ENCODE peak calls at places on chromosomes 11 and 22, in four cellular contexts. One of them, this sample, is unnamed.

GRCh38 chr22:19407649-19408606 is 23.6 kb downstream of the HIRA start:
- DNase-seq in activated CD4-positive, alpha-beta T cell treated with anti-CD3 and anti-CD28 coated beads, Interleukin-2, amount 50 U/mL, for 1 hour: no peak
- DNase-seq in T-helper 1 cell: no peak
- DNase-seq in GM12865: no peak
- DNase-seq in this sample: no peak

GRCh38 chr11:31645747-31646146 is 136.2 kb downstream of the ELP4 start:
- DNase-seq in activated CD4-positive, alpha-beta T cell treated with anti-CD3 and anti-CD28 coated beads, Interleukin-2, amount 50 U/mL, for 1 hour: no peak
- DNase-seq in T-helper 1 cell: no peak
- DNase-seq in GM12865: no peak
- DNase-seq in this sample: no peak

GRCh38 chr11:35248558-35249323 is 109.8 kb downstream of the CD44 start:
- DNase-seq in activated CD4-positive, alpha-beta T cell treated with anti-CD3 and anti-CD28 coated beads, Interleukin-2, amount 50 U/mL, for 1 hour: no peak
- DNase-seq in T-helper 1 cell: no peak
- DNase-seq in GM12865: no peak
- DNase-seq in this sample: no peak

GRCh38 chr11:124536520-124536919 is 6.9 kb downstream of the OR8B12 start:
- DNase-seq in activated CD4-positive, alpha-beta T cell treated with anti-CD3 and anti-CD28 coated beads, Interleukin-2, amount 50 U/mL, for 1 hour: no peak
- DNase-seq in T-helper 1 cell: no peak
- DNase-seq in GM12865: no peak
- DNase-seq in this sample: no peak

GRCh38 chr11:118012083-118012669 is 26.0 kb downstream of the IL10RA start:
- DNase-seq in activated CD4-positive, alpha-beta T cell treated with anti-CD3 and anti-CD28 coated beads, Interleukin-2, amount 50 U/mL, for 1 hour: no peak
- DNase-seq in T-helper 1 cell: no peak
- DNase-seq in GM12865: peak
- DNase-seq in this sample: no peak

GRCh38 chr22:48037618-48038017 is 1275.2 kb downstream of the TBC1D22A start:
- DNase-seq in activated CD4-positive, alpha-beta T cell treated with anti-CD3 and anti-CD28 coated beads, Interleukin-2, amount 50 U/mL, for 1 hour: no peak
- DNase-seq in T-helper 1 cell: no peak
- DNase-seq in GM12865: no peak
- DNase-seq in this sample: no peak

GRCh38 chr22:49541451-49542230 is 286.0 kb downstream of the BRD1 start:
- DNase-seq in activated CD4-positive, alpha-beta T cell treated with anti-CD3 and anti-CD28 coated beads, Interleukin-2, amount 50 U/mL, for 1 hour: no peak
- DNase-seq in T-helper 1 cell: no peak
- DNase-seq in GM12865: no peak
- DNase-seq in this sample: no peak

GRCh38 chr11:135001581-135001980 is 589.5 kb upstream of the B3GAT1 start:
- DNase-seq in activated CD4-positive, alpha-beta T cell treated with anti-CD3 and anti-CD28 coated beads, Interleukin-2, amount 50 U/mL, for 1 hour: no peak
- DNase-seq in T-helper 1 cell: no peak
- DNase-seq in GM12865: no peak
- DNase-seq in this sample: no peak

GRCh38 chr11:66112640-66113098 is 42.6 kb downstream of the PACS1 start:
- DNase-seq in activated CD4-positive, alpha-beta T cell treated with anti-CD3 and anti-CD28 coated beads, Interleukin-2, amount 50 U/mL, for 1 hour: no peak
- DNase-seq in T-helper 1 cell: no peak
- DNase-seq in GM12865: peak
- DNase-seq in this sample: no peak

GRCh38 chr11:116742104-116742503 is 30.7 kb downstream of the BUD13 start:
- DNase-seq in activated CD4-positive, alpha-beta T cell treated with anti-CD3 and anti-CD28 coated beads, Interleukin-2, amount 50 U/mL, for 1 hour: no peak
- DNase-seq in T-helper 1 cell: no peak
- DNase-seq in GM12865: no peak
- DNase-seq in this sample: no peak

GRCh38 chr11:33544593-33545373 is 155.8 kb downstream of the C11orf91 start:
- DNase-seq in activated CD4-positive, alpha-beta T cell treated with anti-CD3 and anti-CD28 coated beads, Interleukin-2, amount 50 U/mL, for 1 hour: no peak
- DNase-seq in T-helper 1 cell: no peak
- DNase-seq in GM12865: no peak
- DNase-seq in this sample: no peak

GRCh38 chr22:48358886-48359612 is 1468.6 kb downstream of the BRD1 start:
- DNase-seq in activated CD4-positive, alpha-beta T cell treated with anti-CD3 and anti-CD28 coated beads, Interleukin-2, amount 50 U/mL, for 1 hour: no peak
- DNase-seq in T-helper 1 cell: no peak
- DNase-seq in GM12865: no peak
- DNase-seq in this sample: no peak

GRCh38 chr11:2991477-2992233 is 474 bp downstream of the NAP1L4 start:
- DNase-seq in activated CD4-positive, alpha-beta T cell treated with anti-CD3 and anti-CD28 coated beads, Interleukin-2, amount 50 U/mL, for 1 hour: no peak
- DNase-seq in T-helper 1 cell: no peak
- DNase-seq in GM12865: peak
- DNase-seq in this sample: peak

GRCh38 chr11:24234822-24235508 is 261.9 kb upstream of the LUZP2 start:
- DNase-seq in activated CD4-positive, alpha-beta T cell treated with anti-CD3 and anti-CD28 coated beads, Interleukin-2, amount 50 U/mL, for 1 hour: no peak
- DNase-seq in T-helper 1 cell: no peak
- DNase-seq in GM12865: no peak
- DNase-seq in this sample: no peak

GRCh38 chr11:11230802-11231562 is 122.1 kb downstream of the CSNK2A3 start:
- DNase-seq in activated CD4-positive, alpha-beta T cell treated with anti-CD3 and anti-CD28 coated beads, Interleukin-2, amount 50 U/mL, for 1 hour: peak
- DNase-seq in T-helper 1 cell: no peak
- DNase-seq in GM12865: peak
- DNase-seq in this sample: peak

GRCh38 chr11:61160487-61161189 is 588 bp downstream of the VPS37C start:
- DNase-seq in activated CD4-positive, alpha-beta T cell treated with anti-CD3 and anti-CD28 coated beads, Interleukin-2, amount 50 U/mL, for 1 hour: no peak
- DNase-seq in T-helper 1 cell: no peak
- DNase-seq in GM12865: no peak
- DNase-seq in this sample: no peak

GRCh38 chr22:26479043-26479791 is 4.4 kb downstream of the HPS4 start:
- DNase-seq in activated CD4-positive, alpha-beta T cell treated with anti-CD3 and anti-CD28 coated beads, Interleukin-2, amount 50 U/mL, for 1 hour: no peak
- DNase-seq in T-helper 1 cell: no peak
- DNase-seq in GM12865: peak
- DNase-seq in this sample: no peak

GRCh38 chr22:50314455-50315288 is 7.2 kb upstream of the PLXNB2 start:
- DNase-seq in activated CD4-positive, alpha-beta T cell treated with anti-CD3 and anti-CD28 coated beads, Interleukin-2, amount 50 U/mL, for 1 hour: peak
- DNase-seq in T-helper 1 cell: no peak
- DNase-seq in GM12865: peak
- DNase-seq in this sample: peak

GRCh38 chr11:59144579-59145345 is 2.1 kb downstream of the FAM111A start:
- DNase-seq in activated CD4-positive, alpha-beta T cell treated with anti-CD3 and anti-CD28 coated beads, Interleukin-2, amount 50 U/mL, for 1 hour: peak
- DNase-seq in T-helper 1 cell: peak
- DNase-seq in GM12865: peak
- DNase-seq in this sample: peak

GRCh38 chr11:72058416-72059034 is 21.8 kb downstream of the NUMA1 start:
- DNase-seq in activated CD4-positive, alpha-beta T cell treated with anti-CD3 and anti-CD28 coated beads, Interleukin-2, amount 50 U/mL, for 1 hour: no peak
- DNase-seq in T-helper 1 cell: no peak
- DNase-seq in GM12865: no peak
- DNase-seq in this sample: no peak

GRCh38 chr11:45651156-45651555 is 14.3 kb downstream of the CHST1 start:
- DNase-seq in activated CD4-positive, alpha-beta T cell treated with anti-CD3 and anti-CD28 coated beads, Interleukin-2, amount 50 U/mL, for 1 hour: no peak
- DNase-seq in T-helper 1 cell: no peak
- DNase-seq in GM12865: no peak
- DNase-seq in this sample: no peak

GRCh38 chr11:75160328-75160757 is 9.4 kb downstream of the SLCO2B1 start:
- DNase-seq in activated CD4-positive, alpha-beta T cell treated with anti-CD3 and anti-CD28 coated beads, Interleukin-2, amount 50 U/mL, for 1 hour: no peak
- DNase-seq in T-helper 1 cell: no peak
- DNase-seq in GM12865: no peak
- DNase-seq in this sample: no peak

GRCh38 chr11:35649984-35650383 is 12.6 kb upstream of the TRIM44 start:
- DNase-seq in activated CD4-positive, alpha-beta T cell treated with anti-CD3 and anti-CD28 coated beads, Interleukin-2, amount 50 U/mL, for 1 hour: no peak
- DNase-seq in T-helper 1 cell: no peak
- DNase-seq in GM12865: no peak
- DNase-seq in this sample: no peak

This sample was measured in GM10248.